ENCODE peak calls at places on chromosomes 2 and 18, in eight cellular contexts. O, B, I, V, P, G, Z and E are unnamed samples.

GRCh38 chr18:12023375-12023774 is 42.1 kb downstream of the IMPA2 start:
- DNase-seq in B (peak; percentile 22), Z (peak; percentile 33), I (no peak), O (no peak), G (no peak), V (no peak), P (no peak), E (no peak)

GRCh38 chr2:159828736-159829135 is 30.7 kb upstream of the CD302 start:
- DNase-seq in I (no peak), Z (no peak), B (no peak), O (no peak), P (no peak), V (no peak), G (no peak), E (no peak)

GRCh38 chr2:32008811-32009478 is 1.9 kb downstream of the MEMO1 start:
- DNase-seq in P (peak; percentile 19), V (no peak), B (no peak), O (peak; percentile 32), I (peak; percentile 16), G (no peak), Z (peak; percentile 75), E (peak; percentile 26)

GRCh38 chr2:84247532-84247931 is 211.5 kb downstream of the SUCLG1 start:
- DNase-seq in O (peak; percentile 16), B (no peak), V (no peak), Z (no peak), G (peak; percentile 46), P (no peak), I (no peak), E (no peak)

GRCh38 chr2:30914456-30914855 is 107.2 kb upstream of the CAPN13 start:
- DNase-seq in B (no peak), G (no peak), V (no peak), Z (no peak), I (no peak), O (no peak), P (no peak), E (no peak)

GRCh38 chr2:199739413-199740110 is 111.4 kb downstream of the FTCDNL1 start:
- DNase-seq in P (peak; percentile 91), I (peak; percentile 85), G (peak; percentile 26), Z (peak; percentile 85), B (peak; percentile 81), O (peak; percentile 62), V (peak; percentile 42), E (peak; percentile 65)

GRCh38 chr18:44514106-44514505 is 166.6 kb upstream of the SETBP1 start:
- DNase-seq in G (no peak), B (no peak), V (no peak), O (no peak), Z (no peak), I (no peak), P (no peak), E (no peak)

GRCh38 chr2:130327703-130328527 is 14.8 kb upstream of the IMP4 start:
- DNase-seq in Z (no peak), P (peak; percentile 82), V (no peak), G (no peak), B (no peak), O (peak; percentile 20), I (no peak), E (peak; percentile 86)

GRCh38 chr2:184305105-184305504 is 293.2 kb upstream of the ZNF804A start:
- DNase-seq in P (no peak), G (no peak), O (no peak), B (no peak), I (no peak), V (no peak), Z (no peak), E (no peak)

GRCh38 chr2:119481501-119482455 is 42.5 kb downstream of the SCTR start:
- DNase-seq in Z (no peak), O (no peak), V (no peak), I (no peak), G (peak; percentile 14), P (peak; percentile 23), B (no peak), E (peak; percentile 54)

GRCh38 chr2:241850544-241851324 is 8.0 kb downstream of the PDCD1 start:
- DNase-seq in B (peak; percentile 57), V (no peak), Z (peak; percentile 58), O (no peak), I (no peak), P (no peak), G (no peak), E (peak; percentile 62)

GRCh38 chr2:46917628-46918027 is 2.0 kb upstream of the MCFD2 start:
- DNase-seq in B (no peak), V (no peak), Z (no peak), I (no peak), O (no peak), P (no peak), G (no peak), E (no peak)

GRCh38 chr2:20649586-20650375 is 1.1 kb downstream of the HS1BP3 start:
- DNase-seq in O (no peak), G (no peak), Z (peak; percentile 81), V (no peak), P (no peak), I (no peak), B (no peak), E (no peak)

GRCh38 chr2:144452169-144453038 is 67.5 kb downstream of the ZEB2 start:
- DNase-seq in Z (no peak), O (no peak), B (no peak), I (no peak), P (peak; percentile 79), V (no peak), G (no peak), E (no peak)

GRCh38 chr2:75522543-75523312 is 38.0 kb downstream of the EVA1A start:
- DNase-seq in Z (no peak), G (no peak), O (peak; percentile 99), V (no peak), P (no peak), B (no peak), I (no peak), E (no peak)

DNA sequence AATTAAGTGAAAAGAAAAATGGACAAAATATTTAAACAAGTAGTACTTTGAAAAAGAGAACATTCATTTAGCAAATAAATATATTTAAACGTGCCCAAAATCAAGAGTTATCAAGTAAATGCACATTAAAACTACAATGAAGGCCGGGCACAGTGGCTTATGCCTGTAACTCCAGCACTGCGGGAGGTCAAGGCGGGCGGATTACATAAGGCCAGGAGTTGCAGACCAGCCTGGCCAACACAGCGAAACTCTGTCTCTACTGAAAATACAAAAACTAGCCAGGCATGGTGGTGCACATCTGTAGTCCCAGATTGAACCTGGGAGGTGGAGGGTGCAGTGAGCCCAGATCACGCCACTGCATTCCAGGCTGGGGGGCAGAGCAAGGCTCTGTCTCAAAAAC is 9.8 kb downstream of the STAM2 start:
- DNase-seq in I (no peak), B (no peak), P (no peak), G (no peak), V (no peak), Z (no peak), O (no peak), E (no peak)
- H3K4me1 ChIP-seq in I (no peaks in the 10 kb centered on the region), B (peaks cover 43% of the 10 kb centered on the region), P (no peaks in the 10 kb centered on the region), G (no peaks in the 10 kb centered on the region), V (no peaks in the 10 kb centered on the region), Z (peaks cover 53% of the 10 kb centered on the region), O (peaks cover 24% of the 10 kb centered on the region), E (peaks cover 28% of the 10 kb centered on the region)

GRCh38 chr2:217946071-217946470 is 56.7 kb downstream of the TNS1 start:
- DNase-seq in Z (peak; percentile 48), O (no peak), V (no peak), B (no peak), I (no peak), G (no peak), P (no peak), E (no peak)
- TF ChIP-seq CTCF in Z (no peak), O (no peak), V (no peak), B (no peak), I (no peak), G (no peak), P (no peak), E (no peak)

DNA sequence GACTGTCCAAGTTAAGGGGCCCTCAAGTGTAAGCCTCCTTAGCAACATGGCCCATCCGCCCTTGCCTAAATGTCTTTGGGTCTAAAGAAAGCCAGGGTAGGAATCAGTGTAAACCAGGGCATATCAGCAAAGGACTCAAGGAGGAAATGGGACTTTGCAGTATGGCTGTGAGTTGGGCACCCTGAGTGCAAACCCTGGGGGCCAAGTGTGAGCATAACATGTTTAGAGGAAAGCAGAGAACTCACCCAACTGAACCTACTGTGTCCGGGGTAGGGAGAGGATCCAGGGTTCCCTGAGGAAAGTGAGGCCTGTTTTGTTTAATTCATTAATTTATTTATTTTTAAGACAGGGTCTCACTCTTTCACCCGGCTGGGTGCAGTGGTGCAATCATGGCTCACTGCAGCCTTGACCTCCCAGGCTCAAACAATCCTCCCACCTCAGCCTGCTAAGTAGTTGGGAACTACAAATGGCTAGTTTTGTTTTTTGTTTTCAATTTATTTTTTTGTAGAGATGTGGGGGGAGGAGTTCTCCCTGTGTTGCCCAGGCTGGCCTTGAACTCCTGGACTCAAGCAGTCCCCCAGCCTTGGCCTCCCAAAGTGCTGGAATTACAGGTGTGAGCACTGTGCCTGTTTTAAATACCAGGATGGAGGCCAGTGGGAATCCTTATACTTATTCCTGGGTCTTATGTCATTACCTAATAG is 51.0 kb upstream of the ACTR3 start:
- DNase-seq in I (no peak), O (peak; percentile 44), P (no peak), Z (no peak), B (no peak), G (no peak), V (no peak), E (no peak)
- TF ChIP-seq POLR2AphosphoS5 in I (no peak), O (no peak), P (no peak), Z (no peak), B (no peak), G (no peak), V (no peak), E (no peak)

DNA sequence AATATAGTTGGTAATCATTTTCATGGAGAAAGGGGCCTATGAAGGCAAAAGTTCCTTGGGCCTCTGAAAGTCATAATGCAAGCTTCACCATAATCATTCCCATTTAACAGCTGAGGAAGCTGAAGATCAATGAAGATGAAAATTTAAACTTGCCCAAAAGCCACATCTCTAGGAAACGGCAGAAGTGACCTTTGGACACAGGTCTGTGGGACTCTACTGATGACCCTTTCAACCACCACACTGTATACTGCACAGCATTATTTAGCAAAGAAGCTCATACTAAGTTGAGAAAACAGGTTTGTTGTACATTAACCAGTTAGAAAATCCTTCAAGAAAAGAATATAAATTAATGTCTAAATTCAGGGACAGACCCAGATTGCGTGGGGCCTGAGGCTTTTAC is 51.6 kb upstream of the ACTR3 start:
- DNase-seq in B (no peak), I (no peak), Z (no peak), O (peak; percentile 37), V (no peak), G (no peak), P (no peak), E (no peak)
- H3K4me1 ChIP-seq in B (no peaks in the 10 kb centered on the region), I (no peaks in the 10 kb centered on the region), Z (no peaks in the 10 kb centered on the region), O (peaks cover 32% of the 10 kb centered on the region), V (no peaks in the 10 kb centered on the region), G (no peaks in the 10 kb centered on the region), P (peaks cover 15% of the 10 kb centered on the region), E (no peaks in the 10 kb centered on the region)

GRCh38 chr2:133171396-133172004 is 396.8 kb downstream of the NCKAP5 start:
- DNase-seq in G (no peak), B (no peak), I (no peak), V (peak; percentile 48), Z (no peak), O (peak; percentile 58), P (peak; percentile 83), E (no peak)
- TF ChIP-seq CTCF in G (peak; percentile 33), B (peak; percentile 53), I (peak; percentile 56), V (peak; percentile 65), Z (peak; percentile 48), O (peak; percentile 84), P (peak; percentile 76), E (peak; percentile 50)

GRCh38 chr18:8705280-8705940 is at the start of gene MTCL1:
- DNase-seq in Z (peak; percentile 87), B (peak; percentile 68), P (peak; percentile 55), O (no peak), G (no peak), V (no peak), I (no peak), E (peak; percentile 22)
- TF ChIP-seq POLR2AphosphoS5 in Z (no peak), B (no peak), P (no peak), O (no peak), G (no peak), V (no peak), I (peak; percentile 37), E (no peak)

GRCh38 chr2:39409697-39410389 is 27.2 kb downstream of the MAP4K3 start:
- DNase-seq in Z (no peak), G (no peak), B (no peak), I (no peak), V (no peak), O (no peak), P (no peak), E (no peak)
- H3K4me1 ChIP-seq in Z (peaks cover 54% of the 10 kb centered on the region), G (no peaks in the 10 kb centered on the region), B (peaks cover 83% of the 10 kb centered on the region), I (peaks cover 9% of the 10 kb centered on the region), V (peaks cover 35% of the 10 kb centered on the region), O (peaks cover 95% of the 10 kb centered on the region), P (peaks cover 78% of the 10 kb centered on the region), E (peaks cover 47% of the 10 kb centered on the region)